ENCODE peak calls at places on chromosomes 1 and 21, in seven cellular contexts. L is neural progenitor cell, S is Karpas-422, P is fibroblast of lung, A is K562, K is IMR-90, I is PC-3. U is an unnamed sample. For H3K4me1, the result is how much of the 10 kb centered on the place peaks cover.

GRCh38 chr21:45011911-45012660 is 62.3 kb upstream of the ADARB1 start:
- DNase-seq in A (no peak), S (no peak), I (peak), L (peak), P (peak), K (peak), U (no peak)

GRCh38 chr1:65229754-65230339 is 79.5 kb upstream of the DNAJC6 start:
- DNase-seq in S (no peak), L (no peak), P (no peak), I (no peak), K (no peak), A (no peak), U (no peak)

GRCh38 chr1:233183226-233184020 is 112.1 kb downstream of the PCNX2 start:
- DNase-seq in I (peak), S (no peak), L (peak), A (no peak), K (peak), P (no peak), U (no peak)

GRCh38 chr1:162772571-162773154 is 17.8 kb upstream of the HSD17B7 start:
- DNase-seq in I (peak), A (no peak), S (no peak), K (peak), L (no peak), P (peak), U (no peak)

GRCh38 chr1:20551945-20552727 is at the start of gene FAM43B:
- DNase-seq in K (no peak), L (peak), P (peak), A (peak), S (no peak), I (no peak), U (peak)

GRCh38 chr1:33302325-33302724 is 18.6 kb downstream of the A3GALT2 start:
- DNase-seq in I (no peak), L (no peak), P (no peak), S (peak), K (no peak), A (peak), U (no peak)

GRCh38 chr1:244456586-244456985 is 4.5 kb upstream of the CATSPERE start:
- DNase-seq in K (no peak), I (no peak), P (no peak), A (no peak), L (no peak), S (peak), U (no peak)

GRCh38 chr1:26094076-26094669 is 17.5 kb upstream of the PDIK1L start:
- DNase-seq in P (no peak), S (no peak), A (peak), K (peak), I (no peak), L (no peak), U (no peak)

GRCh38 chr1:29361686-29362085 is 125.4 kb downstream of the PTPRU start:
- DNase-seq in P (no peak), I (no peak), K (no peak), S (no peak), L (no peak), A (no peak), U (no peak)

GRCh38 chr1:182588460-182589396 is at the start of gene RNASEL:
- DNase-seq in P (peak), L (peak), K (peak), I (peak), S (peak), A (peak), U (peak)

DNA sequence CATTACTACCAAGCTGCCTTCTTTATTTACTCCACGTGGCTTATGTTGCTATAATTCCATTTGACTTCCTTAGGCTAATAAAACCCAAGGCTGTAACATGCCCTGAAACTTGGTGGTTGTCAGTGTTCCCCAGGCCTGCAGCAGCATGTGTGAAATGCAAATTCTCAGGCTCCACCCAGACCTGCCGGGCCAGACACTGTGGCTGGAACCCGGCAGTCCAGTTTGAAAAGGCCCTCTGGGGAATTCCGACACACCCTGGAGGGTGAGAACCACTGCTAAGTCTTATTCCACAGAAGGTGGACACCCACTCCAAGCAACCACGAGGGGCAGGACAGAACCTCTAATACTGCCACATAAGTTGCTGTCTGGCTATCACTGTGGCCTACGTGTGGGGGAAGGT is 41.4 kb downstream of the URB1 start:
- DNase-seq in L (no peak), K (no peak), I (peak), A (no peak), S (no peak), P (no peak), U (no peak)
- H3K27ac ChIP-seq in L (no peak), K (no peak), I (no peak), A (no peak), S (no peak), P (no peak), U (no peak)

GRCh38 chr1:27883536-27884181 is 11.3 kb downstream of the THEMIS2 start:
- DNase-seq in I (no peak), K (no peak), S (no peak), L (no peak), P (no peak), A (peak), U (no peak)

GRCh38 chr1:27885620-27886352 is 13.4 kb downstream of the THEMIS2 start:
- DNase-seq in I (no peak), L (no peak), S (no peak), A (no peak), K (no peak), P (no peak), U (no peak)

GRCh38 chr1:27882543-27882903 is 10.2 kb downstream of the THEMIS2 start:
- DNase-seq in L (no peak), I (no peak), A (no peak), S (no peak), K (no peak), P (no peak), U (no peak)

GRCh38 chr1:27885114-27885528 is 12.8 kb downstream of the THEMIS2 start:
- DNase-seq in S (no peak), L (no peak), I (no peak), K (no peak), P (no peak), A (no peak), U (no peak)

GRCh38 chr1:27884182-27884954 is 12.0 kb downstream of the THEMIS2 start:
- DNase-seq in L (no peak), A (no peak), K (no peak), S (no peak), I (no peak), P (no peak), U (no peak)
- H3K9ac ChIP-seq in L (no peak), A (peak), K (no peak), S (no peak), I (no peak), P (no peak), U (peak)

GRCh38 chr1:184152502-184152901 is 101.0 kb downstream of the TSEN15 start:
- DNase-seq in I (no peak), L (no peak), A (no peak), P (peak), K (peak), S (no peak), U (peak)
- H3K4me1 ChIP-seq in I (under half), L (under half), A (under half), P (under half), K (under half), S (under half), U (under half)

GRCh38 chr1:167627615-167627864 is 2.5 kb upstream of the RCSD1 start:
- DNase-seq in L (no peak), I (no peak), K (no peak), P (no peak), A (no peak), S (no peak), U (no peak)

GRCh38 chr1:167630568-167631385 is 745 bp downstream of the RCSD1 start:
- DNase-seq in A (peak), I (no peak), K (no peak), S (peak), L (no peak), P (no peak), U (no peak)

GRCh38 chr1:167627865-167628641 is 2.0 kb upstream of the RCSD1 start:
- DNase-seq in I (peak), P (no peak), A (peak), L (no peak), S (peak), K (no peak), U (no peak)

GRCh38 chr1:167629681-167630567 is at the start of gene RCSD1:
- DNase-seq in S (peak), L (peak), I (no peak), P (peak), K (no peak), A (peak), U (no peak)

DNA sequence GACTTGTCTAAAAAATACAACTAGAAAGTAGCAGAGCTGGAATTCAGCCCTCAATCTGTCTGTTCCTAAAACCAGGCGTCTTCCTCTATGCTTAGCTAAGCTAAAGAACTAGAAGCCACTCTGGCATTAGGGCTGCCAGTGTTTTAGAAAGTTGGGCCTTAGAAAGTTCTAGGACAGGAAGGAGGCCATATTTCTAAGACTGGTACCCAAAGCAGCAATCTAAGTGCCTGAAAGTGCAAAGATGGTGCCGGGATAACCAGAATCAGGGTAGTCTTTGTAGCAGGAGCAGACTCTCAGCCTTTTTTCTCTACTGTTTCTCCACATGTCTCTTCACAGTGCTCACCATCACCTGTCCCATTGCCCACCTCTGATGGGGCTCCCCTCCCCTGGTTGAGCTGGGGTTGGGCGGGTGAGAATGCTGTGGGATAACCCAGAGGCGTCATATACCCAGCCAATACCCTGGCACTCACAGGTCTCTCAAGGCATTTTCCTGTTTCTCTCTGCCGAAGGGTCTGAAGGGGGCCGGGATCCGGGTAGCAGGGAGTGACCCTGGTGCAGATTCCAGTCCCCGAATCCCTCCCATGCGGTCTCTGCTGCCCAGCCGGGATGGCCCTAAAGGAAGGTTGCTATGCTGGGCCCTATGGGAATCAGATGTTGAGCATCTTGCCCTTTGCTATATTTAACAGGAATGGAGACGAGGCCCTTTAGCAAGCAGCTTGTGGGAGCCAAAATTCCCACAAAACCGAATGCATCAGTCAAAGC is 1.1 kb upstream of the RCSD1 start:
- DNase-seq in A (no peak), L (no peak), P (no peak), K (no peak), I (no peak), S (peak), U (no peak)
- H3K27ac ChIP-seq in A (peak), L (no peak), P (no peak), K (no peak), I (no peak), S (peak), U (peak)

DNA sequence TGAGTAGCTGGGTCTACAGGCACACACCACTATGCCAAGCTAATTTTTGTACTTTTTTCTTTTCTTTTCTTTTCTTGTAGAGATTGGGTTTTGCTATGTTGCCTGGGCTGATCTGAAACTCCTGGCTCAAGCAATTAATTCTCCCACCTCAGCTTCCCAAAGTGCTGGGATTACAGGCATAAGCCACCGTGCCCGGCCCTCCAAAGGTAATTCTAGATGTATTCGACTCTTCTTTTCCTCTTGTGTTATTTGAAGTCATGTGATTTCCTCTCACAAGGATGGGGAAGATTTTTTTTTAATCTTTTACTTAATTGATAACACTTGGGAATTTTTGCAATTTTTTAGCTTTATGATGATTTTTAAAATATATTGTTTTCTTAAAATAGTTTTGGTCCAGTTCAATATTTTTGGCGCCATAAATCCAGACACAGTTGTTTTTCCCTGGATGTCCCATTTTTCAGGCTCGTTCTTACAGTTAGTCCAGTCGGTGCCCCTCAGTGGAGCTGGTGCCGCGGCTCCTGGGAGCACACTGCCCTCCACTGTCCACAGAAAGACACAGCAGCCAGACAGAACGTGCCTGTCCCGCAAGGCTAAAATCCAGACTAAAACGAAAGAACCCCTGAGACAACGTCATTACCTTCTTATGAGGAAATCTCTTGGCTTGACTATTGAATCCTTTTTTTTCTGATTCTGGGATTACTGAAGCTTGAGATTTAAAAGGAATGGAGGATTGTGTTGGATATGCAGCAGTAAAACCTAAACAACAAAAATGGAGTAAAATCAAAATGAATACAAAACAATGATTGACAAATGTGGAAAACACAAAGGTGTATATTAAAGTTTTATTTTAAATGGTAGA is 22.4 kb downstream of the STPG1 start:
- DNase-seq in I (peak), P (peak), S (peak), K (peak), A (peak), L (peak), U (peak)
- H3K9ac ChIP-seq in I (peak), P (no peak), S (peak), K (no peak), A (no peak), L (no peak), U (no peak)

DNA sequence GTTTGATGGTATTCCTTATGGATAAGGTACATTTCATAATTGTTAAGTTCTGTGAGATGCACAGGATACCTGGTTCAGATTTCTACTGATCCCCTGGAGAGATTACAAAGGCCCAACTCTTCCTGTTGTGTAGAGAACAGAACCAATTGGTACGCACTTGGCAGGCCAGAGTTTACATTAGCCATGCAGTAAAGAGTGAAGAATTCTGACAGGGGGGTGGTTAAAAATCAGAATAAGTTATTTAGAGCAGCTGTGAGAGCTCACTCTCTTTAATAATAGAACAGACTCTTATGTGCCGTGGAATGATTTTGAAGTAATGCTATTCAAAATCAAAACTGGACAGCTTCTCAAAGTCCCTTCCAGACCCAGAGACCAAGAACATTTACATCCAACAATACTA is 4.2 kb downstream of the USP24 start:
- DNase-seq in I (no peak), S (no peak), P (no peak), K (no peak), A (no peak), L (no peak), U (no peak)
- H3K4me1 ChIP-seq in I (under half), S (half or more), P (under half), K (under half), A (under half), L (under half), U (under half)

DNA sequence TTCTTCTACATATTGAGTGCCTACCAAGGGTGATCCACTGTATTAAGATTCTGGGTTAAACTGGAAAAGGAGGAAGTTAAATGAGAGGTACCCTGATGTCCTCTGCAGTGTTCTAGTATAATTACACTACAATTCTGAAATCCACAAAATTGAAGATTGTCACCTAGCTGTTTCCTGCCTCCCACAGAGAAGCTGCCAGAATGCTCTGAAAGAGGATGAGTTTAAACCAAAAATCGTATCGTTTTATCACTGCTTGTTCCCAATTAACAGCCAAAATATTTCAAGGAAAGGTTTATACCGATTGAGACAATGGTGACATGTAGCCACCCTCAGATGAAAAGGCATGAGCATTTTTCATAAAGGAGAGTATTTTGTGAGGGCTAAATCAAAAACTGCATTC is 28.0 kb downstream of the TIAM1 start:
- DNase-seq in I (no peak), P (no peak), A (no peak), S (no peak), L (no peak), K (no peak), U (no peak)
- H3K27ac ChIP-seq in I (peak), P (no peak), A (no peak), S (no peak), L (no peak), K (no peak), U (no peak)